ENCODE peak calls at places on chromosomes 6 and 20, in seven cellular contexts. U is SK-N-SH, Z is stomach, J is neuronal stem cell, O is pancreas, R is lower lobe of right lung, F is brain microvascular endothelial cell. D is an unnamed sample. For H3K36me3, the result is how much of the 10 kb centered on the place peaks cover.

GRCh38 chr20:21514553-21515251 is 838 bp upstream of the NKX2-2 start:
- DNase-seq in U (peak), Z (no peak), J (no peak), O (no peak), R (peak), F (no peak), D (no peak)

GRCh38 chr6:32785781-32786533 is 22.6 kb upstream of the HLA-DQB2 start:
- DNase-seq in U (peak), Z (no peak), J (peak), O (no peak), R (no peak), F (peak), D (peak)

GRCh38 chr6:3214898-3215297 is 12.6 kb downstream of the TUBB2B start:
- DNase-seq in U (no peak), Z (no peak), J (no peak), O (no peak), R (no peak), F (peak), D (no peak)

GRCh38 chr20:33460711-33461110 is 17.1 kb upstream of the SNTA1 start:
- DNase-seq in U (no peak), Z (no peak), J (no peak), O (no peak), R (no peak), F (no peak), D (peak)

GRCh38 chr6:55868910-55869479 is 6.4 kb downstream of the BMP5 start:
- DNase-seq in U (no peak), Z (no peak), J (no peak), O (no peak), R (no peak), F (peak), D (no peak)

GRCh38 chr6:37774028-37774680 is 45.4 kb upstream of the ZFAND3 start:
- DNase-seq in U (no peak), Z (no peak), J (no peak), O (no peak), R (no peak), F (no peak), D (no peak)

GRCh38 chr6:28634758-28635546 is 109.3 kb downstream of the GPX5 start:
- DNase-seq in U (peak), Z (no peak), J (no peak), O (no peak), R (no peak), F (no peak), D (no peak)

GRCh38 chr6:136754820-136755219 is 37.5 kb downstream of the MAP3K5 start:
- DNase-seq in U (no peak), Z (no peak), J (no peak), O (no peak), R (no peak), F (no peak), D (no peak)

GRCh38 chr6:56520218-56520617 is 122.5 kb downstream of the DST start:
- DNase-seq in U (no peak), Z (no peak), J (no peak), O (no peak), R (no peak), F (peak), D (no peak)

GRCh38 chr20:35506179-35506578 is 23.3 kb downstream of the C20orf173 start:
- DNase-seq in U (no peak), Z (no peak), J (no peak), O (no peak), R (no peak), F (no peak), D (no peak)

GRCh38 chr20:35503841-35504460 is 25.5 kb downstream of the C20orf173 start:
- DNase-seq in U (no peak), Z (no peak), J (no peak), O (no peak), R (no peak), F (no peak), D (no peak)

GRCh38 chr20:35508493-35509218 is 20.8 kb downstream of the C20orf173 start:
- DNase-seq in U (no peak), Z (no peak), J (no peak), O (no peak), R (no peak), F (no peak), D (no peak)

GRCh38 chr20:35504751-35505150 is 24.7 kb downstream of the C20orf173 start:
- DNase-seq in U (no peak), Z (no peak), J (no peak), O (no peak), R (no peak), F (no peak), D (no peak)

DNA sequence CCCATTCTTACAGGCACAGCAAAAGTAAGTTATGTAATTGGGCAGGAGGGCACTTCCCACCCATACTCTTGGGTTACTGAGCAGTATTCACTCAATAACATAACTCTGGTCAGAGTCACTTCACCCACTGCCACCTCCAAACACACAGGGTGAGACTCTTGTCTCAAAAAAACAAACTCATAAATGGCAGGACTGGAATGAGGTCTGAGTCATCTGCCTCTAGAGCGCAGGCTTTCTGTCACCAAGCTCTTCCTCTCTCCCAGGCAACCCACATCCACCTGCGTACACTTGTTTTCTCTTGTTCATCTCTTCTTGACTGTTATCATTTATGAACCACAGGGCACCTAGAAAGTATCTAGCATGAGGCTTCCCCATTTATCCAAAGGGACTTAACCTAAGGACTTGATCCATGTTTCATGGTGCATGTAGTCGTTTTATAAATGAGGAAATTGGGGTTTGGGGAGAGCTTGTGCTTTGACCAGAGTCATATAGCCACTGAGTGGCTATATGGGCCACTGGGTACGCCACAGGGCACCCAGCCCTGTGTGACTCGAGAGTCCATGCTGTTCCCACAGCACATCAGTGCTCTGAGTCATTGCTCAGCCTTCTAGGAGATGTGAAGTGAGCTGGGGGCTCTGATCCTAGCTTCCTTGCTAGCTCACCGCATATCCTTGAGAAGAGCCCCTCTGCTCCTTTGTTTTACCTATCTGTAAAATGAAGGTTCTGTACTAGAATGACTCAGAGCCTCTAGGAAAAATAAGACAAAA is 22.4 kb downstream of the C20orf173 start:
- DNase-seq in U (no peak), Z (no peak), J (no peak), O (no peak), R (no peak), F (peak), D (no peak)
- H3K36me3 ChIP-seq in U (under half), Z (half or more), J (half or more), O (under half), R (half or more), F (half or more), D (under half)

DNA sequence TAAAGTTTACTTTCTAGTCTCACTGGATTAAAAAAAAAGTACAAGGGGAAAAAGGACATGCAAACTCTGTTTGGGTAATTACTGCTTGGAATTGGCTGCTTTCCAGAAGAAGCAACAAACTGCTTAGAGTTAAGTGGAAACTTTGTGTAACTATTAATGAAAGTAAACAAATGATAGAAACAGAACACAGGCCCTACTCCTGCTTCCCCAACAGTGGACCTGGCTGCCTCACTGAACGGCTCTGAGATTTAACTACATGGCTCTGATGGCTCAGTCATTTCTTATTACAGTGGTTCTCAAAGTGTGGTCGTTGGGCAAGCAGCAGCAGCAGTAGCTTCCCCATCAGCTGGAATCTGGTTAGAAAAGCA is 108.5 kb downstream of the MAN1A1 start:
- DNase-seq in U (no peak), Z (no peak), J (no peak), O (no peak), R (no peak), F (no peak), D (peak)
- H3K36me3 ChIP-seq in U (under half), Z (under half), J (under half), O (under half), R (under half), F (under half), D (under half)

DNA sequence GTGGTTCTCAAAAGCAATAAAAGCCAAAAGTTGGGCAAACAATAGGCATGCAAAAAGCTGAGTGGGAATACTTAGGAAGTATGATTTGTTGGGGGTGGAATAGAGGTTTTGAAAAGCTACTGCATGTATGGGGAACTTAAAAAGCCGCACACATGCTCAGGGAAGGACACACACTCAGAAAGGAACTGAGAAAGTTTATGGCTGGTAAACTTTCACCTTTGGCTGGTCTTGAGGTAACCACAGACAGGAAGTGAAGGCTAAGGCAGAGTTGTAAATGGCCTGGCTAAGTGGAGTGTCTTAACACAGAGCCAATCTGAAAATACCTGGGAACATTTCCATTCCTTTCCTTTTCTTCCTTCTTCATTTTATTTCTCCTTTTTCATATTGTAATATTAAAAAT is 134.5 kb upstream of the EXOC2 start:
- DNase-seq in U (no peak), Z (no peak), J (no peak), O (no peak), R (no peak), F (no peak), D (peak)
- H3K36me3 ChIP-seq in U (under half), Z (under half), J (under half), O (under half), R (under half), F (under half), D (under half)

DNA sequence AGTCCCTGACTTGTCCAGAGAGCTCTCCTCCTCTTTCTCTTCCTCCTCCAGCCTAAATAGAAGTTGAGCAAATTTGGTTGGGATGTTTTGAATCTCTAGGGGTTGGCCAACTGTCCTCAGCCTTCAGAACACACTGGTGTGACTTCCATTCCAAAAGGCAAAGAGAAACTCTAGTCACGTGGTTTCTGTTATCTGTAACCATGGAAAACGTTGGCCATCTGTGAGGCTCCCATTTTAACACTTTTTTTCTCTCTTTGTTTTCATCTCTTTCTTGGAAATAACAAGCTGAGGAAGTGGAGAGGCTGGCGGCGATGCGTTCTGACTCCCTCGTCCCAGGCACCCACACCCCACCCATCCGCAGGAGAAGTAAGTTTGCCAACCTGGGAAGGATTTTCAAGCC is 275.3 kb downstream of the TBC1D7 start:
- DNase-seq in U (no peak), Z (no peak), J (no peak), O (no peak), R (no peak), F (no peak), D (no peak)
- H3K36me3 ChIP-seq in U (under half), Z (under half), J (under half), O (under half), R (under half), F (under half), D (under half)

DNA sequence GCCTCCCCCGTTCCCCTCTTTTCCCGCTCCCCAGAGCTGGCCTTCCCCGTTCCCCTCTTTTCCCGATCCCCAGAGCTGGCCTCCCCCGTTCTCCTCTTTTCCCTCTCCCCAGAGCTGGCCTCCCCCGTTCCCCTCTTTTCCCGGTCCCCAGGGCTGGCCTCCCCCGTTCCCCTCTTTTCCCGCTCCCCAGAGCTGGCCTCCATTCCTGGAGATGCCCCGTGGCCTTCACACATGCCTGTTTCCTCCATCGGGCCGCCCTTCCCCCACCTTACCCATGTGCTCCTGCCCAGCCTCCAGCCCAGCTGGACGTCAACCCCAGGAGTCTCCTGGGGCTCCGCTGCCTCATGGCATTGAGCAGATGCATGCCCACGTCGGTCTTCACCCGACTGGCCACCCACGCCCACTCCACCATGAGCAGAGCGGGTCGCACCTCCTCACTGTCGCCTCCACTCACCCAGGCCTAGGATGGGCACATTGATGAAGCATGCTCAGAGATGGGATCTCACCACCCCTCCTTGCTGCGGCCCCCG is 8.3 kb downstream of the SS18L1 start:
- DNase-seq in U (no peak), Z (no peak), J (no peak), O (no peak), R (no peak), F (no peak), D (no peak)
- H3K36me3 ChIP-seq in U (under half), Z (under half), J (half or more), O (under half), R (under half), F (under half), D (under half)

D was measured in small intestine.